ENCODE peak calls at places on chromosomes 4 and X, in four cellular contexts. J is HEK293T, Y is K562, B is HepG2. S is an unnamed sample.

GRCh38 chr4:168380290-168380689 is 61.7 kb upstream of the DDX60 start:
- DNase-seq in J (no peak), Y (no peak), B (no peak), S (no peak)

GRCh38 chr4:24655971-24656370 is 71.6 kb upstream of the DHX15 start:
- DNase-seq in J (peak; percentile 10), Y (no peak), B (no peak), S (no peak)

GRCh38 chr4:4421356-4421755 is 34.5 kb downstream of the NSG1 start:
- DNase-seq in J (no peak), Y (no peak), B (no peak), S (no peak)

GRCh38 chrX:3345281-3346081 is 971 bp downstream of the MXRA5 start:
- DNase-seq in J (no peak), Y (no peak), B (no peak), S (peak; percentile 61)

GRCh38 chr4:4858527-4858926 is 938 bp upstream of the MSX1 start:
- DNase-seq in J (no peak), Y (no peak), B (no peak), S (no peak)

GRCh38 chr4:1683371-1683902 is 676 bp downstream of the FAM53A start:
- DNase-seq in J (no peak), Y (peak; percentile 43), B (no peak), S (peak; percentile 42)

GRCh38 chrX:49308604-49309269 is 5.3 kb downstream of the GAGE10 start:
- DNase-seq in J (no peak), Y (peak; percentile 34), B (no peak), S (no peak)

GRCh38 chr4:125313989-125314602 is 659 bp upstream of the FAT4 start:
- DNase-seq in J (peak; percentile 13), Y (no peak), B (peak; percentile 41), S (no peak)

GRCh38 chrX:31603411-31604120 is 531.7 kb upstream of the FTHL17 start:
- DNase-seq in J (no peak), Y (no peak), B (no peak), S (no peak)

DNA sequence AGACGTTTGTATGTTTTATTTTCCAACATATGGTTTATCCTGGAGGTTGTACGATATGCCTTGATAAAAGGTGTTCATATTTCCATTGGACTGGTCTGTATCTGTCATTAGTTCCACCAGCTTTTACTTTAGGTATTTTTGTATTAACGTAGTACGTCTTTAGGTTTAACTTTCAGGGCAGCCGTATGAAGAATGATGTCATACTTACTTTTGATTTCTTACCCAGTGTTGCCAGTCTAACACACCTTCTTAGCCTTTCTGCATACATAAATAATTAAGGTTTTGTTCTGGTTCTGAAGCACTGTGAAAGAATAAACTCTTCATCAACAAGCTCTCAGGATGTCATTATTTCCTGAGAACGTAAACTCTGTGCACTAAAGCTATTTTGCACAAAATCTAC is 18.9 kb upstream of the NEIL3 start:
- DNase-seq in J (no peak), Y (no peak), B (no peak), S (no peak)
- TF ChIP-seq ELF4 in J (no peak), Y (no peak), B (no peak), S (no peak)

GRCh38 chr4:139279723-139280620 is at the start of gene MGARP:
- DNase-seq in J (peak; percentile 48), Y (no peak), B (no peak), S (peak; percentile 83)

GRCh38 chr4:139278956-139279722 is 886 bp downstream of the MGARP start:
- DNase-seq in J (peak; percentile 34), Y (no peak), B (no peak), S (peak; percentile 24)

GRCh38 chr4:139281212-139281611 is 1.2 kb upstream of the MGARP start:
- DNase-seq in J (no peak), Y (no peak), B (no peak), S (no peak)

GRCh38 chr4:139286186-139286698 is 6.2 kb upstream of the MGARP start:
- DNase-seq in J (no peak), Y (no peak), B (no peak), S (no peak)

DNA sequence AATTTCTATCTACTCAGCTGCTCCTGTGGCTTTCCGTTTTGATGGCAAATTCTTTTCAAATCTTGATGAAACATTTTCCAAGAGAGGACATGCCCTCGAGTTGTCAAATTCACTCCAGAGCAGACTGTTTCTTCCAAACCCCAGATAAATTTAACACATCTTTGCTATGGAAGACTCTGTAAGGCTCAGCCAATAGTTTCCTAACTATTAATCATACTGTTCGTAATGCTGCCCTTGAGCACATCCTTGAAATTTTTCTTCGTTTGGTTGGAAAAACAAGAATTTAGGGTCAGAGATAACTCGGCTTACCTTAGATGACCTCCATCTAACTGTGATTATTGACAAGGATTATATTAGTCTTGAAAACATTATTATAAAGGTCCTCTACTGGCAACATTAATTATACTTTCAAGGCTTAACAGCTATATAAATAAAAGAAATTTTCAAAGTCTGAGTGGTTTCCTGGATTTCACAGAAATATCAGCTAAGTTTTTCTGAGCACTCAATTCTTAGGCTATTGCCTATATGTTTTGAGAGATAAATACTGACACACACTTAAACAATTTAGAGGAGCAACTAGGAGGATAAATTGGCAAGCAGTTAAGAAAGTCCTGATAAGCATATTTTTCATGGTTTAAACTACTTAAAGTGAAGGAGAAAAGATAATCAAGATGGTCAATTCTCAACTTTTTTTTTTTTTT is 2.5 kb upstream of the MGARP start:
- DNase-seq in J (no peak), Y (no peak), B (no peak), S (no peak)
- TF ChIP-seq ELF4 in J (no peak), Y (no peak), B (no peak), S (no peak)

DNA sequence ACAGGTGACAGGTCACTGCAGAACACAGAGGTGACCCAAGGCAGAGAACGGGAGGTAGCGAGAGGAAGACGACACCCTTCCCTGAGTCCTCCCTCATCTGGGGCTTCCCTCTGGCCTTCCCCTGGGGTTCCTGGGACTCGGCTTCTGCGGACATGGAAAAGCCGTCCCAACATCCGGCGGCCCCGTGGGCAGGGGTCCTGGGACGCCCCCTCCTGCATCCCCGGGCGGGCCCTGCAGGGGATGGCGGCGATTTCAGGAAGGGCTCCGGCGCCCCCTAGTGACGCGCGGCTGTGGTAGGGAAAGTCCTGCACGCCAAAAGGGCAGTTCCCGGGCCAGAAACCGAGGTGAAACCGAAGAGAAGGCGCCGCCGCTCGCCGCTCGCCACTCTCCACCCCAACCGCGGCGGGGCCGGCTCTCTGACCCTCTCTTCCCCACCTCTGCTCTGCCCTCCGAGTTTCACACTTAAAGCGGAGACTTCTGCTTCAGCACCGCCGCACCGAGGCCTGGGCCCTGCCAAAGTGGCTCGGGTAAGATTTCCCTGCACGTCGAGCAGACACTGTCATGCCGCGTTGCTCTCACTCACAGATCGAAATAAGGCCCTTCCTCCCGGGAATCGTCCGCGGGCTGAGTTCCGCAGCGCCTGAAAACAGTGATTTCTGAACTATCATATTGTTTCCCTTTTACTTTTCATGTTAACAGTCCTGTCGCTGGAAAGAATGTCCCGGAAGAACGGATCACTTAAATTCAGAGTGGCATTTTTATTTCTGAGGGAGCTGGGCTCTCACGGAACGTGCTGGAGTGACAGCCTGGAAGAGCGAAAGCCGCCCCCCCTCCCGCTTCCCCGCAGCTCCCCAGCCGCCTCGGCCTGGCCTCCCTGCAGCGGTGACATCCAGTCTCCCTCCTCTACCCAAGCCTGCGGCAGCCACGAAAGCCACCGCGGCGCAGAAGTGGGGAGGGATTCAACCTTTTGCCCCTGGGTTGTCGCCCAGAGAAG is 110.6 kb downstream of the DCTD start:
- DNase-seq in J (peak; percentile 70), Y (peak; percentile 70), B (peak; percentile 35), S (peak; percentile 92)
- TF ChIP-seq ELF4 in J (no peak), Y (no peak), B (no peak), S (no peak)

GRCh38 chr4:41362647-41363383 is 106.1 kb downstream of the UCHL1 start:
- DNase-seq in J (no peak), Y (no peak), B (no peak), S (peak; percentile 72)
- TF ChIP-seq ELF4 in J (no peak), Y (no peak), B (no peak), S (no peak)

GRCh38 chr4:128288689-128289106 is 1.1 kb upstream of the PGRMC2 start:
- DNase-seq in J (no peak), Y (peak; percentile 65), B (no peak), S (no peak)
- TF ChIP-seq ELF4 in J (no peak), Y (no peak), B (peak; percentile 55), S (no peak)

S was measured in WTC11.